ENCODE peak calls at places on chromosomes 5 and 9, in seven cellular contexts. W is trophoblast cell, S is IMR-90, L is mesenchymal stem cell, T is H1, E is H9, V is neuronal stem cell. U is an unnamed sample.

GRCh38 chr9:133035669-133036068 is 4.9 kb downstream of the GTF3C5 start:
- DNase-seq in W (no peak), S (no peak), L (no peak), T (no peak), E (no peak), V (no peak), U (no peak)

GRCh38 chr5:148561712-148562365 is 92.5 kb downstream of the HTR4 start:
- DNase-seq in W (no peak), S (no peak), L (no peak), T (no peak), E (no peak), V (peak; percentile 24), U (no peak)

GRCh38 chr5:172501708-172502379 is 47.5 kb upstream of the SH3PXD2B start:
- DNase-seq in W (no peak), S (no peak), L (no peak), T (no peak), E (peak; percentile 19), V (no peak), U (no peak)

GRCh38 chr9:36739538-36740116 is 166.9 kb downstream of the MELK start:
- DNase-seq in W (no peak), S (no peak), L (no peak), T (no peak), E (no peak), V (no peak), U (no peak)

GRCh38 chr5:110099562-110099961 is 409.8 kb downstream of the MAN2A1 start:
- DNase-seq in W (no peak), S (no peak), L (peak; percentile 22), T (no peak), E (no peak), V (no peak), U (no peak)

GRCh38 chr9:121359358-121360294 is 10.4 kb downstream of the STOM start:
- DNase-seq in W (no peak), S (no peak), L (peak; percentile 56), T (no peak), E (no peak), V (no peak), U (no peak)

GRCh38 chr5:6236858-6237481 is 141.4 kb downstream of the MED10 start:
- DNase-seq in W (no peak), S (no peak), L (no peak), T (no peak), E (no peak), V (no peak), U (no peak)

GRCh38 chr5:68405026-68405684 is 189.6 kb downstream of the PIK3R1 start:
- DNase-seq in W (no peak), S (no peak), L (no peak), T (no peak), E (no peak), V (no peak), U (peak; percentile 45)

GRCh38 chr9:132238026-132238972 is 76.4 kb downstream of the NTNG2 start:
- DNase-seq in W (no peak), S (no peak), L (no peak), T (no peak), E (no peak), V (no peak), U (no peak)

GRCh38 chr9:134619456-134619982 is 22.1 kb upstream of the COL5A1 start:
- DNase-seq in W (no peak), S (no peak), L (no peak), T (no peak), E (peak; percentile 14), V (no peak), U (no peak)

GRCh38 chr5:73900566-73900965 is 274.6 kb downstream of the ARHGEF28 start:
- DNase-seq in W (no peak), S (no peak), L (no peak), T (no peak), E (no peak), V (no peak), U (no peak)

GRCh38 chr5:82257247-82257646 is 20.9 kb downstream of the RPS23 start:
- DNase-seq in W (no peak), S (no peak), L (no peak), T (no peak), E (no peak), V (no peak), U (peak; percentile 45)

GRCh38 chr5:67209141-67209771 is 12.7 kb upstream of the CD180 start:
- DNase-seq in W (peak; percentile 88), S (peak; percentile 72), L (peak; percentile 72), T (peak; percentile 44), E (peak; percentile 81), V (peak; percentile 67), U (peak; percentile 89)

GRCh38 chr5:157971466-157972324 is 112.8 kb upstream of the CLINT1 start:
- DNase-seq in W (no peak), S (no peak), L (no peak), T (no peak), E (peak; percentile 43), V (peak; percentile 36), U (peak; percentile 71)

GRCh38 chr9:93183663-93184438 is at the start of gene WNK2:
- DNase-seq in W (peak; percentile 68), S (no peak), L (no peak), T (no peak), E (peak; percentile 65), V (peak; percentile 50), U (peak; percentile 29)

GRCh38 chr9:103713631-103714030 is 380.5 kb upstream of the SMC2 start:
- DNase-seq in W (peak; percentile 14), S (no peak), L (no peak), T (no peak), E (no peak), V (no peak), U (peak; percentile 31)

GRCh38 chr5:138459311-138459710 is 6.0 kb upstream of the EGR1 start:
- DNase-seq in W (peak; percentile 36), S (no peak), L (peak; percentile 32), T (no peak), E (no peak), V (no peak), U (no peak)

GRCh38 chr9:92709240-92709639 is 39.3 kb upstream of the IPPK start:
- DNase-seq in W (no peak), S (no peak), L (no peak), T (no peak), E (no peak), V (no peak), U (no peak)

GRCh38 chr5:170233358-170233892 is 640 bp downstream of the C5orf58 start:
- DNase-seq in W (no peak), S (no peak), L (no peak), T (no peak), E (no peak), V (no peak), U (no peak)

GRCh38 chr9:37324261-37324683 is 98.2 kb upstream of the GRHPR start:
- DNase-seq in W (peak; percentile 76), S (peak; percentile 53), L (peak; percentile 12), T (no peak), E (no peak), V (peak; percentile 12), U (peak; percentile 1)

GRCh38 chr9:77291714-77292113 is 114.4 kb downstream of the VPS13A start:
- DNase-seq in W (peak; percentile 43), S (peak; percentile 33), L (peak; percentile 33), T (no peak), E (peak; percentile 45), V (peak; percentile 18), U (peak; percentile 86)

GRCh38 chr5:137753227-137753985 is 757 bp downstream of the HNRNPA0 start:
- DNase-seq in W (peak; percentile 18), S (no peak), L (no peak), T (no peak), E (no peak), V (peak; percentile 11), U (no peak)

GRCh38 chr5:144697847-144698262 is 527.2 kb downstream of the KCTD16 start:
- DNase-seq in W (no peak), S (peak; percentile 97), L (peak; percentile 55), T (no peak), E (no peak), V (no peak), U (peak; percentile 65)

DNA sequence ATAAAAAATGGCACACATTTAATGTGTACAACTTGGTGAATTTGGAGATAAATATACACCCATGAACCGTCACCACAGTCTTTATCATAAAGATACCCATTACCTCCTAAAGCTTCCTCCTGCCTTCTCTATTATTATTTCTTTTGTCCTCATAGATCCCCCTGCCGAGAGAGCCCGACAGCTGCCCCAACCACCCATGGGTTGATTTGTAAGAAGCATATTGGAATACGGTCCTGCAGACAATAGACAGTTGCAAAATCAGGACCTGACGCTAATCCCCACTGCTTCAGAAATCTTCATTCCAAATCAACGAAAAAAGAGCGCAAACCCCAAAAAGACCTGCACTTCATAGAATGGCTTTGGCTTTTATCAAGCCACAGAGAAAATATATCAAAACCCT is 697.5 kb downstream of the SEMA5A start:
- DNase-seq in W (no peak), S (no peak), L (no peak), T (no peak), E (no peak), V (peak; percentile 41), U (no peak)
- H4K8ac ChIP-seq in W (no peak overlapping the region), S (no peak overlapping the region), L (no peak overlapping the region), T (no peak overlapping the region), E (no peak overlapping the region), V (no peak overlapping the region), U (no peak overlapping the region)

DNA sequence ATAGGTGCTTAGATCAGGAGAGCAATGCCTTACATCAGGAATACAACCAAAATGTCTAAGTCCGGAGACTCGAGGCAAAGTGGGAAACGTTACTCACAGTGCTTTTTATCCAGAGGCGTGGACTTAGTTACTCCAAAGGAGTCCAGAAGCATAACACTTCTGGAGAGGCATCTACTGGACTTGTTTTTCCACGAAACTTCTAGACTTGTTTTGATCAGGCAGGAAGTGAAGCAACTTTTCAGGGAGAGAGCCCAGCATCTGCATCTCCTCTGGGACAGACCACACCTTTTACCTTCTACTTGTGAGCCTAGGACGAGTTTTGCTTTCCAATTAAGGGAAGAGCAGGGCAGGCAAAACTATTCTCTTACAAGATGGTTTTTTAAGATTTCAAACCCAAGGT is 1.2 kb upstream of the TJP2 start:
- DNase-seq in W (no peak), S (no peak), L (no peak), T (no peak), E (no peak), V (no peak), U (no peak)
- H2AK5ac ChIP-seq in W (no peak overlapping the region), S (no peak overlapping the region), L (peak overlapping the region; percentile 16), T (no peak overlapping the region), E (no peak overlapping the region), V (no peak overlapping the region), U (no peak overlapping the region)

DNA sequence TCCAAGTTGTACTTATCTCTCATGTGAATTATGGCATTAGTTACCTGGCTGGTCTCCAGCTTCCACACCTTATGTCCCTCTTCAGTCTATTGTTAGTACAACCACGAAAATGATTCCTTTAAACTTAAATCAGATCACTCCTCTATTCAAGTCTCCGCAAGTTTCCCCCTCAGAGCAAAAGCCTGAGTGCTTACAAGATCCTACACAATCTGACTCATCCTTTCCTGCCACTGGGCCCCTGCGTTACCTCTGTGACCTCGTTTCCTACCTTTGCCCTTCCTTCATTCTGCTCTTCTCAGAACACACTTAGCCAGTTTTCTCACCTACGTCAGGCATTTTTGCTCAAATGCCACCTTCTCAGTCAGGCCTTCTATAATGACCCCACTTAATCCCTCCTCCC is 45.1 kb upstream of the GLIS3 start:
- DNase-seq in W (peak; percentile 41), S (no peak), L (no peak), T (no peak), E (no peak), V (no peak), U (peak; percentile 53)
- H3K4me1 ChIP-seq in W (peaks cover 4% of the 10 kb centered on the region), S (no peaks in the 10 kb centered on the region), L (peaks cover 3% of the 10 kb centered on the region), T (peaks cover 2% of the 10 kb centered on the region), E (peaks cover 2% of the 10 kb centered on the region), V (no peaks in the 10 kb centered on the region), U (peaks cover 4% of the 10 kb centered on the region)

GRCh38 chr5:119366537-119366874 is 10.7 kb downstream of the TNFAIP8 start:
- DNase-seq in W (no peak), S (no peak), L (no peak), T (no peak), E (no peak), V (no peak), U (no peak)
- H4K8ac ChIP-seq in W (no peak overlapping the region), S (no peak overlapping the region), L (peak overlapping the region; percentile 67), T (no peak overlapping the region), E (no peak overlapping the region), V (no peak overlapping the region), U (no peak overlapping the region)